ENCODE peak calls at places on chromosomes 13 and 19, in five cellular contexts. W is choroid plexus epithelial cell; C is stimulated activated CD4-positive, alpha-beta T cell treated with anti-CD3 and anti-CD28 coated beads, Interleukin-1b, Interleukin-23, amount 100 ng/mL, for 24 hours; N is cardiac muscle cell; L is fibroblast of mammary gland. I is an unnamed sample.

GRCh38 chr19:40363128-40363527 is 14.6 kb downstream of the PLD3 start:
- DNase-seq in L (no peak), W (peak; percentile 60), N (no peak), C (no peak), I (no peak)

GRCh38 chr19:55702131-55702627 is 27.2 kb downstream of the EPN1 start:
- DNase-seq in L (no peak), C (no peak), N (no peak), W (no peak), I (no peak)

GRCh38 chr13:111393221-111393790 is 72.9 kb downstream of the TEX29 start:
- DNase-seq in W (no peak), L (no peak), C (no peak), N (no peak), I (no peak)

GRCh38 chr19:17772172-17772571 is 20.9 kb downstream of the FCHO1 start:
- DNase-seq in C (no peak), L (peak; percentile 56), W (peak; percentile 43), N (no peak), I (no peak)

GRCh38 chr13:97259787-97260641 is 37.9 kb downstream of the MBNL2 start:
- DNase-seq in W (peak; percentile 87), L (peak; percentile 75), N (no peak), C (no peak), I (no peak)

GRCh38 chr13:91598655-91599054 is 200.2 kb downstream of the GPC5 start:
- DNase-seq in C (no peak), N (no peak), W (no peak), L (no peak), I (no peak)

GRCh38 chr13:113297370-113297871 is 382 bp downstream of the LAMP1 start:
- DNase-seq in W (peak; percentile 37), N (no peak), L (peak; percentile 11), C (peak; percentile 8), I (no peak)

GRCh38 chr13:67383358-67383757 is 153.2 kb upstream of the PCDH9 start:
- DNase-seq in N (no peak), C (no peak), L (peak; percentile 77), W (peak; percentile 73), I (no peak)

GRCh38 chr13:33015791-33016323 is 366 bp upstream of the KL start:
- DNase-seq in C (no peak), N (peak; percentile 18), L (no peak), W (no peak), I (no peak)

GRCh38 chr19:48487944-48488343 is 18.8 kb downstream of the CYTH2 start:
- DNase-seq in C (no peak), N (no peak), W (no peak), L (peak; percentile 73), I (no peak)

GRCh38 chr13:50126378-50127016 is 111.3 kb downstream of the KCNRG start:
- DNase-seq in C (no peak), L (peak; percentile 41), W (peak; percentile 72), N (peak; percentile 36), I (no peak)

GRCh38 chr19:11408591-11408990 is 10.5 kb downstream of the RGL3 start:
- DNase-seq in C (no peak), L (no peak), W (no peak), N (no peak), I (no peak)

GRCh38 chr13:23766939-23767338 is 122.3 kb downstream of the MIPEP start:
- DNase-seq in L (no peak), C (no peak), W (no peak), N (no peak), I (no peak)

GRCh38 chr19:40646564-40647254 is 43.7 kb downstream of the NUMBL start:
- DNase-seq in L (peak; percentile 37), C (no peak), W (peak; percentile 36), N (no peak), I (no peak)

GRCh38 chr13:110647365-110647737 is 32.0 kb downstream of the NAXD start:
- DNase-seq in L (no peak), W (no peak), N (no peak), C (no peak), I (no peak)

GRCh38 chr19:47745010-47745901 is at the start of gene NOP53:
- DNase-seq in W (peak; percentile 98), L (peak; percentile 96), C (peak; percentile 96), N (peak; percentile 98), I (peak; percentile 97)

GRCh38 chr13:41015920-41016319 is 3.2 kb downstream of the ELF1 start:
- DNase-seq in N (no peak), C (no peak), L (no peak), W (no peak), I (no peak)

I was measured in HL-60.